ENCODE peak calls at places on chromosomes 16 and 17, in seven cellular contexts. N is BJ; I is CD4-positive, alpha-beta memory T cell; L is GM12878; Z is DND-41; D is MG63; R is AG04450. Q is an unnamed sample.

GRCh38 chr17:79804856-79805696 is 8.2 kb upstream of the CBX8 start:
- DNase-seq in N (no peak), I (no peak), L (no peak), Z (no peak), D (no peak), R (no peak), Q (no peak)

GRCh38 chr17:2905697-2906595 is 109.7 kb downstream of the RAP1GAP2 start:
- DNase-seq in N (no peak), I (no peak), L (no peak), Z (no peak), D (no peak), R (no peak), Q (no peak)

GRCh38 chr16:6018848-6019489 is 921.4 kb upstream of the EEF2KMT start:
- DNase-seq in N (no peak), I (no peak), L (no peak), Z (no peak), D (no peak), R (no peak), Q (no peak)

GRCh38 chr16:78386925-78387324 is 287.5 kb downstream of the WWOX start:
- DNase-seq in N (no peak), I (no peak), L (no peak), Z (no peak), D (no peak), R (no peak), Q (no peak)

GRCh38 chr16:81907681-81908080 is 103.6 kb downstream of the SDR42E1 start:
- DNase-seq in N (no peak), I (no peak), L (no peak), Z (no peak), D (no peak), R (no peak), Q (no peak)

GRCh38 chr17:15262291-15263205 is 2.6 kb downstream of the PMP22 start:
- DNase-seq in N (peak; percentile 76), I (no peak), L (no peak), Z (no peak), D (peak; percentile 79), R (peak; percentile 73), Q (peak; percentile 54)

GRCh38 chr17:16936536-16937310 is 35.2 kb downstream of the TNFRSF13B start:
- DNase-seq in N (no peak), I (no peak), L (no peak), Z (peak; percentile 3), D (no peak), R (no peak), Q (no peak)

GRCh38 chr16:2777231-2777902 is at the start of gene ELOB:
- DNase-seq in N (peak; percentile 24), I (peak; percentile 88), L (no peak), Z (peak; percentile 90), D (peak; percentile 89), R (peak; percentile 18), Q (peak; percentile 36)

GRCh38 chr17:76938009-76938408 is 69.8 kb downstream of the MGAT5B start:
- DNase-seq in N (no peak), I (no peak), L (no peak), Z (no peak), D (no peak), R (no peak), Q (no peak)

GRCh38 chr17:46977348-46977747 is 1.7 kb downstream of the RPRML start:
- DNase-seq in N (no peak), I (no peak), L (no peak), Z (no peak), D (no peak), R (no peak), Q (no peak)

GRCh38 chr16:5003211-5003610 is 30.5 kb downstream of the NAGPA start:
- DNase-seq in N (no peak), I (no peak), L (no peak), Z (no peak), D (no peak), R (no peak), Q (no peak)

GRCh38 chr16:78973041-78973440 is 627.5 kb downstream of the MAF start:
- DNase-seq in N (no peak), I (no peak), L (no peak), Z (no peak), D (no peak), R (no peak), Q (no peak)

GRCh38 chr16:16143038-16143763 is 80.1 kb downstream of the ABCC6 start:
- DNase-seq in N (no peak), I (no peak), L (no peak), Z (peak; percentile 34), D (no peak), R (no peak), Q (no peak)

GRCh38 chr16:52251495-52251894 is 295.4 kb downstream of the TOX3 start:
- DNase-seq in N (no peak), I (no peak), L (no peak), Z (no peak), D (no peak), R (no peak), Q (no peak)

GRCh38 chr17:63838586-63839184 is 3.8 kb downstream of the SMARCD2 start:
- DNase-seq in N (peak; percentile 34), I (no peak), L (no peak), Z (no peak), D (peak; percentile 56), R (no peak), Q (peak; percentile 91)

GRCh38 chr16:4179020-4179419 is 62.8 kb upstream of the ADCY9 start:
- DNase-seq in N (no peak), I (no peak), L (no peak), Z (no peak), D (peak; percentile 53), R (no peak), Q (no peak)

GRCh38 chr16:8370374-8371015 is 219.8 kb downstream of the TMEM114 start:
- DNase-seq in N (no peak), I (no peak), L (no peak), Z (no peak), D (peak; percentile 53), R (no peak), Q (no peak)

GRCh38 chr16:67280090-67281015 is 1.0 kb downstream of the PLEKHG4 start:
- DNase-seq in N (no peak), I (no peak), L (no peak), Z (no peak), D (no peak), R (no peak), Q (no peak)

GRCh38 chr17:13281626-13282025 is 263.8 kb upstream of the ELAC2 start:
- DNase-seq in N (no peak), I (no peak), L (no peak), Z (no peak), D (no peak), R (no peak), Q (no peak)

GRCh38 chr17:57593739-57594462 is 151.2 kb downstream of the CCDC182 start:
- DNase-seq in N (no peak), I (no peak), L (no peak), Z (no peak), D (no peak), R (no peak), Q (no peak)

GRCh38 chr16:4009177-4009576 is 107.1 kb downstream of the ADCY9 start:
- DNase-seq in N (no peak), I (no peak), L (no peak), Z (no peak), D (no peak), R (no peak), Q (no peak)

GRCh38 chr16:54268766-54269165 is 17.8 kb downstream of the IRX3 start:
- DNase-seq in N (no peak), I (no peak), L (no peak), Z (no peak), D (no peak), R (no peak), Q (no peak)

GRCh38 chr16:49838639-49839461 is 17.1 kb downstream of the ZNF423 start:
- DNase-seq in N (no peak), I (no peak), L (no peak), Z (no peak), D (no peak), R (no peak), Q (no peak)

GRCh38 chr17:48478224-48479013 is 48.4 kb upstream of the SKAP1 start:
- DNase-seq in N (no peak), I (peak; percentile 45), L (peak; percentile 84), Z (no peak), D (no peak), R (no peak), Q (no peak)

GRCh38 chr16:78993342-78993741 is 607.2 kb downstream of the MAF start:
- DNase-seq in N (no peak), I (no peak), L (no peak), Z (no peak), D (no peak), R (no peak), Q (no peak)

GRCh38 chr16:31537362-31537921 is 9.7 kb downstream of the AHSP start:
- DNase-seq in N (no peak), I (no peak), L (no peak), Z (no peak), D (no peak), R (no peak), Q (no peak)
- H3K4me3 ChIP-seq in N (no peak overlapping the region), I (no peak overlapping the region), L (no peak overlapping the region), Z (no peak overlapping the region), D (no peak overlapping the region), R (no peak overlapping the region), Q (peak overlapping the region; percentile 27)

DNA sequence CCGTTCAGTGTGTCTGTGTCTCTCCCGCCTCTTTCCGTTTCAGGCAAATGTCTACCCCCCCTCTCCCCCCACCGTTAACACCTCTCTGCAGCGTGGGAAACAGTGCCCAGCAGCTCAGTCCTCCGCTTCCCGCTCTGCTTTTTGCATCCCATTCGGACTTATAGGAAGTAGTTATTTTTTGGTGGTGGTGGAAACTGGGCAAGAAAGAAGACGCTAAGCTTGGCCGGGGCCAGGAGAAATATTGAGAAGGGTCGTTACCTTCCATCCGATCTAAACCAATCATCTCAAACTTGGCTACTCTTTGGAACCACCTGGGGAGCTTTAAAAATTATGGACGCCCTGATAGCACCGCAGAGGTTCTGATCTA is 504 bp upstream of the HLF start:
- DNase-seq in N (no peak), I (no peak), L (no peak), Z (no peak), D (no peak), R (no peak), Q (no peak)
- H3K4me3 ChIP-seq in N (no peak overlapping the region), I (peak overlapping the region; percentile 45), L (no peak overlapping the region), Z (no peak overlapping the region), D (peak overlapping the region; percentile 17), R (no peak overlapping the region), Q (peak overlapping the region; percentile 43)

DNA sequence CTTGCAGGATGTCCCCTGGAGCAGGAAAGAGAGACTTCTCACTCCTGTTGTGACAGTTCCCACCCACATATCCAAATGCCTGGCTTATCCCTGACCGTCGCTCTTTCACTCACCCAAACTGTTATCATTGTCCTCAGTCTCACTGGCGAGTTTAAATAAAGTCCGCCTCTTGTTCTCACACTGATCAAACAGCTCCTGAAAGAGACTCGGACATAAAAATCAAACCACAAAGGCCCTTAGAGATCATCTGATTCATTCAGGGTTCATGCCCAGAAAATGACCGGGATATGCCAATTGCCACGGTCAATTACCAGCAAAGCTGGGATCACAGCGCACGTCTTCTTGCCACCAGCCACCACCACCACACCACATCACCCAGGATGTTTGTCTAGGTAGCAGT is 19.9 kb downstream of the GGA3 start:
- DNase-seq in N (no peak), I (no peak), L (no peak), Z (no peak), D (no peak), R (no peak), Q (no peak)
- H3K4me3 ChIP-seq in N (no peak overlapping the region), I (peak overlapping the region; percentile 15), L (no peak overlapping the region), Z (no peak overlapping the region), D (no peak overlapping the region), R (no peak overlapping the region), Q (no peak overlapping the region)

DNA sequence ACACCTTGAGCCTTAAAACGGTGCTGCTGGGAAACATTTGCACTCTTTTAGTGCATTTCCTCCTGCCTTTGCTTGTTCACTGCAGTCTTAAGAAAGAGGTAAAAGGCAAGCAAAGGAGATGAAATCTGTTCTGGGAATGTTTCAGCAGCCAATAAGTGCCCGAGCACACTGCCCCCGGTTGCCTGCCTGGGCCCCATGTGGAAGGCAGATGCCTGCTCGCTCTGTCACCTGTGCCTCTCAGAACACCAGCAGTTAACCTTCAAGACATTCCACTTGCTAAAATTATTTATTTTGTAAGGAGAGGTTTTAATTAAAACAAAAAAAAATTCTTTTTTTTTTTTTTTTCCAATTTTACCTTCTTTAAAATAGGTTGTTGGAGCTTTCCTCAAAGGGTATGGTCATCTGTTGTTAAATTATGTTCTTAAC is 4.4 kb downstream of the SOX9 start:
- DNase-seq in N (no peak), I (no peak), L (no peak), Z (no peak), D (no peak), R (no peak), Q (no peak)
- H3K4me3 ChIP-seq in N (no peak overlapping the region), I (no peak overlapping the region), L (no peak overlapping the region), Z (no peak overlapping the region), D (no peak overlapping the region), R (peak overlapping the region; percentile 26), Q (no peak overlapping the region)